ENCODE peak calls at places on chromosomes 13 and 19, in four cellular contexts. H is GM12878, M is A549, F is K562. O is an unnamed sample.

GRCh38 chr13:113178070-113178895 is 19.8 kb downstream of the PROZ start:
- DNase-seq in F (no peak), H (no peak), M (no peak), O (no peak)

GRCh38 chr13:111852701-111853100 is 214.2 kb upstream of the SOX1 start:
- DNase-seq in M (no peak), F (no peak), H (no peak), O (no peak)

GRCh38 chr13:110521296-110521680 is 40.2 kb downstream of the RAB20 start:
- DNase-seq in F (no peak), M (no peak), H (no peak), O (no peak)

GRCh38 chr13:21799671-21800070 is 128.8 kb downstream of the FGF9 start:
- DNase-seq in H (no peak), F (no peak), M (no peak), O (no peak)

GRCh38 chr13:75101997-75102720 is 379.8 kb downstream of the TBC1D4 start:
- DNase-seq in F (no peak), H (no peak), M (no peak), O (no peak)

GRCh38 chr19:862529-863304 is 3.3 kb downstream of the CFD start:
- DNase-seq in M (no peak), H (peak), F (peak), O (no peak)

GRCh38 chr19:52935434-52935833 is 12.2 kb upstream of the ZNF888 start:
- DNase-seq in M (no peak), F (no peak), H (no peak), O (no peak)

GRCh38 chr19:40578442-40578908 is 1.8 kb downstream of the SHKBP1 start:
- DNase-seq in M (peak), F (peak), H (no peak), O (no peak)

GRCh38 chr19:47081095-47081494 is 32.5 kb downstream of the ZC3H4 start:
- DNase-seq in F (no peak), M (no peak), H (no peak), O (no peak)

GRCh38 chr13:29991343-29991742 is 140.9 kb upstream of the UBL3 start:
- DNase-seq in M (no peak), H (no peak), F (no peak), O (no peak)

GRCh38 chr13:78131811-78132210 is 213.2 kb upstream of the EDNRB start:
- DNase-seq in H (no peak), F (no peak), M (no peak), O (no peak)

GRCh38 chr19:46546194-46546896 is 50.7 kb upstream of the PNMA8B start:
- DNase-seq in H (no peak), M (peak), F (peak), O (peak)

GRCh38 chr13:27971236-27971645 is 2.1 kb upstream of the CDX2 start:
- DNase-seq in F (no peak), M (no peak), H (no peak), O (no peak)

GRCh38 chr13:31540316-31540715 is 199.0 kb upstream of the RXFP2 start:
- DNase-seq in F (no peak), M (no peak), H (no peak), O (no peak)

GRCh38 chr13:27353166-27353583 is 71.2 kb upstream of the GTF3A start:
- DNase-seq in H (peak), M (no peak), F (no peak), O (peak)

GRCh38 chr13:49367640-49368431 is 76.0 kb downstream of the CAB39L start:
- DNase-seq in M (no peak), H (no peak), F (no peak), O (no peak)

GRCh38 chr19:45773384-45773783 is 4.3 kb upstream of the SIX5 start:
- DNase-seq in F (no peak), M (no peak), H (no peak), O (no peak)

GRCh38 chr13:41565221-41565620 is 107.9 kb downstream of the RGCC start:
- DNase-seq in F (no peak), M (no peak), H (no peak), O (peak)

GRCh38 chr19:860481-861098 is 1.1 kb downstream of the CFD start:
- DNase-seq in H (no peak), M (peak), F (peak), O (peak)

GRCh38 chr19:3357362-3357730 is 9.0 kb upstream of the NFIC start:
- DNase-seq in H (no peak), F (no peak), M (no peak), O (no peak)

GRCh38 chr13:28353679-28354078 is 141.2 kb downstream of the FLT1 start:
- DNase-seq in F (no peak), H (no peak), M (no peak), O (no peak)

GRCh38 chr19:35734889-35735288 is 7.4 kb downstream of the IGFLR1 start:
- DNase-seq in M (no peak), F (no peak), H (no peak), O (no peak)

GRCh38 chr19:7013678-7014077 is 7.6 kb downstream of the MBD3L2B start:
- DNase-seq in M (no peak), H (peak), F (no peak), O (no peak)

GRCh38 chr19:37950471-37951175 is 43.6 kb downstream of the SIPA1L3 start:
- DNase-seq in M (no peak), H (no peak), F (no peak), O (no peak)

GRCh38 chr13:112444001-112444311 is 67.8 kb downstream of the SPACA7 start:
- DNase-seq in H (no peak), M (peak), F (peak), O (peak)

GRCh38 chr13:101053694-101054093 is 362.6 kb downstream of the NALCN start:
- DNase-seq in M (no peak), F (no peak), H (no peak), O (no peak)

GRCh38 chr13:111165189-111165588 is 50.1 kb downstream of the ARHGEF7 start:
- DNase-seq in H (no peak), F (no peak), M (no peak), O (no peak)

GRCh38 chr19:4379383-4380253 is 20.7 kb downstream of the SH3GL1 start:
- DNase-seq in F (no peak), H (peak), M (peak), O (no peak)

GRCh38 chr13:66977156-66977555 is 253.0 kb downstream of the PCDH9 start:
- DNase-seq in H (no peak), F (no peak), M (no peak), O (no peak)

GRCh38 chr19:45999653-46000121 is 4.4 kb downstream of the CCDC61 start:
- DNase-seq in M (no peak), F (peak), H (no peak), O (no peak)

GRCh38 chr19:18616023-18616422 is 3.4 kb downstream of the TMEM59L start:
- DNase-seq in F (no peak), H (no peak), M (no peak), O (no peak)

GRCh38 chr19:18620311-18620710 is 7.6 kb downstream of the TMEM59L start:
- DNase-seq in M (no peak), H (no peak), F (no peak), O (no peak)

GRCh38 chr19:18618236-18618635 is 5.6 kb downstream of the TMEM59L start:
- DNase-seq in H (no peak), M (no peak), F (no peak), O (no peak)

GRCh38 chr19:18613589-18614234 is 1.0 kb downstream of the TMEM59L start:
- DNase-seq in F (no peak), H (no peak), M (no peak), O (no peak)

DNA sequence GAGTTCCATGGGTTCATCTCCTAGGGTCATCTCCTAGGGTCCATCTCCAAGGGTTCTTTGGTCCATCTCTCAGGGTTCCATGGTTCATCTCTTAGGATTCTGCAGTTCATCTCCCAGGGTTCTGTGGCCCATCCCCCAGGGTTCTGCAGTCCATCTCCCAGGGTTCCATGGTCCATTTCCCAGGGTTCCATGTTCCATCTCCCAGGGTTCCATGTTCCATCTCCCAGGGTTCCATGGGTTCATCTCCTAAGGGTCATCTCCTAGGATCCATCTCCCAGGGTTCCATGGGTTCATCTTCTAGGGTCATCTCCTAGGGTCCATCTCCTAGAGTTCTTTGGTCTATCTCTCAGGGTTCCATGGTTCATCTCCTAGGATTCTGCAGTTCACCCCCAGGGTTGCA is 4.9 kb downstream of the TMEM59L start:
- DNase-seq in F (no peak), H (no peak), M (no peak), O (no peak)
- TF ChIP-seq JUNB in F (no peak), H (no peak), M (no peak), O (no peak)

DNA sequence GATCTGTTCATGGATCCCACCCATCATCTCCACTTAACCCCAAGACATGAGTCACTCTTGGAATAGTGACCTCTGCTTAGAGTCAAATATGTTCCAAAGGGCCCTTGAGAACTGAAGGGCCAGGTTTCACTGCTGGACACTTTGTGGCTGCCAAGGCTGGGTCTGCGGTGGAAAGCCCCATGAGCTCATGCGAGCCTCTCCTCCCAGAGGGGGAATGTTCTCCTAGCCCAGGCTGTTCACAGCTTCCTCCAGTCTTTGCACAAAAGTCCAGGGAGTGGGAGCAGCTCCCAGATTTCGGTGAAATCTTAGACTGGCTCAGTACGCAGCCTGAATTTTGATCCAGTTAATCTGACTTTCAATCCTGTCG is 732 bp upstream of the DCLK1 start:
- DNase-seq in M (no peak), H (no peak), F (no peak), O (no peak)
- TF ChIP-seq BHLHE40 in M (no peak), H (no peak), F (no peak), O (no peak)

GRCh38 chr19:56148096-56148495 is 7.0 kb downstream of the ZNF444 start:
- DNase-seq in F (no peak), M (no peak), H (no peak), O (no peak)
- TF ChIP-seq JUNB in F (no peak), M (no peak), H (no peak), O (no peak)

GRCh38 chr19:36838784-36839324 is 667 bp upstream of the ZNF790 start:
- DNase-seq in H (no peak), F (no peak), M (no peak), O (no peak)
- TF ChIP-seq BHLHE40 in H (no peak), F (no peak), M (no peak), O (no peak)

GRCh38 chr19:10691883-10692282 is 9.4 kb upstream of the QTRT1 start:
- DNase-seq in M (no peak), F (no peak), H (no peak), O (no peak)
- TF ChIP-seq JUNB in M (no peak), F (no peak), H (no peak), O (no peak)

GRCh38 chr19:13417054-13417453 is 89.2 kb downstream of the CACNA1A start:
- DNase-seq in H (peak), M (no peak), F (no peak), O (peak)
- TF ChIP-seq BHLHE40 in H (no peak), M (no peak), F (no peak), O (no peak)

GRCh38 chr19:58396691-58397532 is 1.5 kb downstream of the RNF225 start:
- DNase-seq in F (no peak), M (no peak), H (no peak), O (no peak)

GRCh38 chr19:58395979-58396627 is 647 bp downstream of the RNF225 start:
- DNase-seq in H (no peak), M (no peak), F (peak), O (no peak)

GRCh38 chr19:58398545-58398944 is 3.1 kb downstream of the RNF225 start:
- DNase-seq in F (no peak), M (no peak), H (no peak), O (no peak)

GRCh38 chr19:58398087-58398486 is 2.6 kb downstream of the RNF225 start:
- DNase-seq in F (no peak), H (no peak), M (no peak), O (no peak)

DNA sequence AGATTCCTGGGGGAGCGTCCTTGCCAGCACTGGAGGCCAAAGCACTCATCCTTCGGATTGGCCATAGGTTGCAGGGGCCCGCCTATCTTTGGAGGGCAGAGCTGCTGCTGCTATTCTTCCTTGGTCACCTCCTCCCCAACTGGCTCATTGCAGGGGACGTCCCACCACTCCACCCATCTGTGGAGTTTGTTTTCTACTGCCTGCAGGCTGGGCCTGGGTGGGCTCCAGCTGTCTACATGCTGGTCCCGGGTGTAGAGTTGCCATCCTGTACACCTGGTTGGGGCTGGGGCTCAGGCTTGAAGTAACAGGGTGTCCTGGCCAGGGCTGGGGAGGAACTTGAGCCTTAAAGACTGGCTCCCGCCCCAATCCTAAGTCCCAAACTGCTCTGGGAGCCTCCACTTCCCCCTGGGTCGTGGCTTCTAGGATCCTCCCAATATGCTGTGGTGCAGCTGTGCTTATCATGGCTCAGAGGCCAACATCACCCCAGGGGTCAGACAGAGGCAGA is 2.1 kb downstream of the RNF225 start:
- DNase-seq in M (no peak), H (no peak), F (no peak), O (no peak)
- TF ChIP-seq JUNB in M (no peak), H (no peak), F (no peak), O (no peak)

DNA sequence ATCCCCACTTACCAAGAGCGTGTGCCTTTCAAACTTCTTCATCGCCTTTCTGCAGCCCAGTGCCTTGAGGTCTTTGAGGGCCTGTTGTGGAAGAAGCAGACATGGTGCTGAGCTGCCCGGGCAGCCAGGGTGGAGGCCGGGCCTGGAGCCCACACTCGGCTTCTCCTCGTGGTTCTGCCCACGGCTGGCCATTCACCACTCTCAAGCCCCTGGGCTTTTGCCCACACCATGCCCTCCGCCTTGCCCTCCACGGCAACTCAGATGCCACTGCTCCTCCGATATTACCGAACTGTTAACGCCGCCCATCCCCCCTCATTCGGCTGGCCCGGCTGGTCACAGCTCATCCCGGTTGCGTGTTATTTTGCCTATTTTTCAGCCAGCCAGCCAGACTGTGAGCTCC is 5.3 kb downstream of the IL4I1 start:
- DNase-seq in F (no peak), H (no peak), M (no peak), O (no peak)
- TF ChIP-seq BHLHE40 in F (no peak), H (no peak), M (no peak), O (no peak)